ENCODE peak calls at places on chromosomes 7 and 10, in five cellular contexts. T, C, S, Z and V are unnamed samples.

GRCh38 chr7:41699532-41699931 is 3.4 kb downstream of the INHBA start:
- DNase-seq in Z (no peak), S (no peak), C (no peak), T (peak; percentile 64), V (peak; percentile 65)

GRCh38 chr7:145643981-145644380 is 472.6 kb upstream of the CNTNAP2 start:
- DNase-seq in S (no peak), Z (no peak), T (peak; percentile 12), C (no peak), V (no peak)

GRCh38 chr10:103502849-103503660 is 9.6 kb downstream of the NEURL1 start:
- DNase-seq in T (no peak), C (no peak), Z (no peak), S (no peak), V (peak; percentile 17)

GRCh38 chr7:108285018-108285368 is 154.8 kb upstream of the LAMB4 start:
- DNase-seq in Z (no peak), S (no peak), C (no peak), T (no peak), V (no peak)

GRCh38 chr10:34228066-34228465 is 587.0 kb downstream of the PARD3 start:
- DNase-seq in T (no peak), Z (no peak), C (no peak), S (no peak), V (no peak)

GRCh38 chr7:50660040-50660829 is 95.0 kb upstream of the DDC start:
- DNase-seq in S (no peak), C (peak; percentile 53), Z (peak; percentile 16), T (no peak), V (no peak)

GRCh38 chr7:65477326-65477725 is 103.7 kb downstream of the ZNF92 start:
- DNase-seq in T (peak; percentile 41), S (peak; percentile 33), C (no peak), Z (peak; percentile 49), V (peak; percentile 72)

GRCh38 chr10:43304687-43305333 is 37.9 kb upstream of the RASGEF1A start:
- DNase-seq in S (no peak), T (peak; percentile 45), C (peak; percentile 45), Z (peak; percentile 68), V (peak; percentile 72)

GRCh38 chr10:77173615-77174461 is 463.8 kb downstream of the KCNMA1 start:
- DNase-seq in Z (peak; percentile 93), S (peak; percentile 82), T (peak; percentile 87), C (peak; percentile 12), V (peak; percentile 84)

GRCh38 chr7:90345548-90346319 is 782 bp upstream of the GTPBP10 start:
- DNase-seq in Z (peak; percentile 54), T (peak; percentile 69), C (no peak), S (no peak), V (peak; percentile 44)

GRCh38 chr7:2209146-2209960 is 23.4 kb downstream of the MAD1L1 start:
- DNase-seq in Z (peak; percentile 73), S (peak; percentile 72), T (peak; percentile 81), C (peak; percentile 20), V (peak; percentile 86)

GRCh38 chr7:69598487-69599148 is 343 bp downstream of the AUTS2 start:
- DNase-seq in Z (peak; percentile 78), T (no peak), S (no peak), C (no peak), V (peak; percentile 54)

GRCh38 chr10:31074357-31075065 is 42.8 kb upstream of the ZNF438 start:
- DNase-seq in Z (no peak), S (no peak), T (no peak), C (no peak), V (no peak)

GRCh38 chr7:132577206-132578049 is 1.2 kb upstream of the PLXNA4 start:
- DNase-seq in S (no peak), T (peak; percentile 70), C (no peak), Z (peak; percentile 44), V (peak; percentile 92)

GRCh38 chr10:2979267-2979660 is 88.1 kb upstream of the PFKP start:
- DNase-seq in C (no peak), Z (peak; percentile 64), S (no peak), T (peak; percentile 70), V (no peak)

GRCh38 chr10:101053516-101053915 is 8.3 kb upstream of the KAZALD1 start:
- DNase-seq in S (no peak), C (no peak), Z (no peak), T (no peak), V (no peak)

GRCh38 chr7:130735273-130735716 is 1.3 kb upstream of the KLF14 start:
- DNase-seq in C (no peak), S (no peak), T (no peak), Z (no peak), V (no peak)